ENCODE peak calls at places on chromosomes 3 and 15, in six cellular contexts. One of them, this sample, is unnamed.

GRCh38 chr3:65758871-65759598 is 279.7 kb downstream of the MAGI1 start:
- DNase-seq in brain microvascular endothelial cell: no peak
- DNase-seq in endodermal cell: no peak
- DNase-seq in activated naive CD4-positive, alpha-beta T cell treated with anti-CD3 and anti-CD28 coated beads, Interleukin-2, amount 50 U/mL, for 16 hours: no peak
- DNase-seq in uterus: no peak
- DNase-seq in NCI-H1694: no peak
- DNase-seq in this sample: no peak

GRCh38 chr3:101780661-101781060 is 1.6 kb downstream of the NXPE3 start:
- DNase-seq in uterus: peak
- DNase-seq in NCI-H1694: no peak
- DNase-seq in brain microvascular endothelial cell: peak
- DNase-seq in endodermal cell: no peak
- DNase-seq in activated naive CD4-positive, alpha-beta T cell treated with anti-CD3 and anti-CD28 coated beads, Interleukin-2, amount 50 U/mL, for 16 hours: no peak
- DNase-seq in this sample: peak

GRCh38 chr15:78640527-78640839 is 527 bp downstream of the CHRNB4 start:
- DNase-seq in NCI-H1694: no peak
- DNase-seq in endodermal cell: no peak
- DNase-seq in activated naive CD4-positive, alpha-beta T cell treated with anti-CD3 and anti-CD28 coated beads, Interleukin-2, amount 50 U/mL, for 16 hours: no peak
- DNase-seq in brain microvascular endothelial cell: no peak
- DNase-seq in uterus: no peak
- DNase-seq in this sample: no peak

GRCh38 chr15:65300924-65301441 is 3.5 kb upstream of the RNU5B-1 start:
- DNase-seq in NCI-H1694: no peak
- DNase-seq in brain microvascular endothelial cell: no peak
- DNase-seq in uterus: no peak
- DNase-seq in activated naive CD4-positive, alpha-beta T cell treated with anti-CD3 and anti-CD28 coated beads, Interleukin-2, amount 50 U/mL, for 16 hours: no peak
- DNase-seq in endodermal cell: peak
- DNase-seq in this sample: no peak

GRCh38 chr3:83226751-83227150 is 1465.3 kb upstream of the GBE1 start:
- DNase-seq in NCI-H1694: no peak
- DNase-seq in brain microvascular endothelial cell: no peak
- DNase-seq in activated naive CD4-positive, alpha-beta T cell treated with anti-CD3 and anti-CD28 coated beads, Interleukin-2, amount 50 U/mL, for 16 hours: no peak
- DNase-seq in uterus: no peak
- DNase-seq in endodermal cell: no peak
- DNase-seq in this sample: no peak

GRCh38 chr15:65839354-65839901 is 29.9 kb upstream of the RAB11A start:
- DNase-seq in NCI-H1694: no peak
- DNase-seq in uterus: no peak
- DNase-seq in activated naive CD4-positive, alpha-beta T cell treated with anti-CD3 and anti-CD28 coated beads, Interleukin-2, amount 50 U/mL, for 16 hours: no peak
- DNase-seq in endodermal cell: peak
- DNase-seq in brain microvascular endothelial cell: no peak
- DNase-seq in this sample: no peak

GRCh38 chr3:152243301-152243711 is 25.4 kb upstream of the MBNL1 start:
- DNase-seq in brain microvascular endothelial cell: no peak
- DNase-seq in NCI-H1694: no peak
- DNase-seq in endodermal cell: no peak
- DNase-seq in activated naive CD4-positive, alpha-beta T cell treated with anti-CD3 and anti-CD28 coated beads, Interleukin-2, amount 50 U/mL, for 16 hours: no peak
- DNase-seq in uterus: no peak
- DNase-seq in this sample: no peak

GRCh38 chr15:39828374-39828931 is 45.8 kb upstream of the FSIP1 start:
- DNase-seq in activated naive CD4-positive, alpha-beta T cell treated with anti-CD3 and anti-CD28 coated beads, Interleukin-2, amount 50 U/mL, for 16 hours: no peak
- DNase-seq in uterus: no peak
- DNase-seq in NCI-H1694: no peak
- DNase-seq in endodermal cell: peak
- DNase-seq in brain microvascular endothelial cell: peak
- DNase-seq in this sample: peak

GRCh38 chr3:153210660-153211059 is 48.6 kb downstream of the RAP2B start:
- DNase-seq in endodermal cell: no peak
- DNase-seq in NCI-H1694: no peak
- DNase-seq in uterus: no peak
- DNase-seq in brain microvascular endothelial cell: no peak
- DNase-seq in activated naive CD4-positive, alpha-beta T cell treated with anti-CD3 and anti-CD28 coated beads, Interleukin-2, amount 50 U/mL, for 16 hours: no peak
- DNase-seq in this sample: peak

GRCh38 chr3:4043867-4044575 is 244.8 kb downstream of the LRRN1 start:
- DNase-seq in endodermal cell: no peak
- DNase-seq in brain microvascular endothelial cell: no peak
- DNase-seq in uterus: no peak
- DNase-seq in NCI-H1694: no peak
- DNase-seq in activated naive CD4-positive, alpha-beta T cell treated with anti-CD3 and anti-CD28 coated beads, Interleukin-2, amount 50 U/mL, for 16 hours: no peak
- DNase-seq in this sample: no peak

GRCh38 chr3:14157951-14158350 is 20.4 kb downstream of the XPC start:
- DNase-seq in NCI-H1694: no peak
- DNase-seq in endodermal cell: no peak
- DNase-seq in activated naive CD4-positive, alpha-beta T cell treated with anti-CD3 and anti-CD28 coated beads, Interleukin-2, amount 50 U/mL, for 16 hours: no peak
- DNase-seq in brain microvascular endothelial cell: no peak
- DNase-seq in uterus: no peak
- DNase-seq in this sample: no peak

GRCh38 chr3:32283304-32283703 is 44.8 kb downstream of the CMTM8 start:
- DNase-seq in uterus: peak
- DNase-seq in endodermal cell: peak
- DNase-seq in brain microvascular endothelial cell: peak
- DNase-seq in activated naive CD4-positive, alpha-beta T cell treated with anti-CD3 and anti-CD28 coated beads, Interleukin-2, amount 50 U/mL, for 16 hours: no peak
- DNase-seq in NCI-H1694: no peak
- DNase-seq in this sample: no peak

GRCh38 chr15:67593561-67593960 is 51.1 kb downstream of the MAP2K5 start:
- DNase-seq in activated naive CD4-positive, alpha-beta T cell treated with anti-CD3 and anti-CD28 coated beads, Interleukin-2, amount 50 U/mL, for 16 hours: no peak
- DNase-seq in endodermal cell: no peak
- DNase-seq in brain microvascular endothelial cell: no peak
- DNase-seq in uterus: no peak
- DNase-seq in NCI-H1694: no peak
- DNase-seq in this sample: no peak

GRCh38 chr3:148309390-148310035 is 388.2 kb upstream of the AGTR1 start:
- DNase-seq in NCI-H1694: peak
- DNase-seq in endodermal cell: peak
- DNase-seq in uterus: no peak
- DNase-seq in activated naive CD4-positive, alpha-beta T cell treated with anti-CD3 and anti-CD28 coated beads, Interleukin-2, amount 50 U/mL, for 16 hours: no peak
- DNase-seq in brain microvascular endothelial cell: peak
- DNase-seq in this sample: peak